ENCODE peak calls at places on chromosome 15, in ten cellular contexts. A is GM18507; W is endothelial cell; Z is GM13976; R is GDM1; K is activated CD4-positive, alpha-beta T cell treated with anti-CD3 and anti-CD28 coated beads, Interleukin-2, amount 50 U/mL, for 24 hours; S is CD4-positive, CD25-positive, alpha-beta regulatory T cell; V is amygdala; B is AG10803; U is cardiac muscle cell. P is an unnamed sample.

GRCh38 chr15:70235347-70235746 is 137.6 kb upstream of the TLE3 start:
- DNase-seq in A (no peak), W (no peak), Z (no peak), R (no peak), K (no peak), S (no peak), V (no peak), B (peak), U (no peak), P (no peak)

GRCh38 chr15:42151736-42152135 is 4.7 kb downstream of the PLA2G4F start:
- DNase-seq in A (no peak), W (no peak), Z (no peak), R (no peak), K (no peak), S (no peak), V (no peak), B (no peak), U (peak), P (no peak)

GRCh38 chr15:39720721-39721611 is 61.7 kb downstream of the FSIP1 start:
- DNase-seq in A (no peak), W (no peak), Z (no peak), R (peak), K (no peak), S (no peak), V (no peak), B (peak), U (peak), P (no peak)

GRCh38 chr15:37122703-37123102 is 22.4 kb upstream of the MEIS2 start:
- DNase-seq in A (no peak), W (no peak), Z (no peak), R (no peak), K (no peak), S (no peak), V (no peak), B (peak), U (peak), P (no peak)

GRCh38 chr15:65783872-65784271 is 8.2 kb downstream of the DENND4A start:
- DNase-seq in A (no peak), W (no peak), Z (no peak), R (no peak), K (no peak), S (no peak), V (no peak), B (no peak), U (no peak), P (no peak)

GRCh38 chr15:41914406-41914805 is 20.6 kb upstream of the SPTBN5 start:
- DNase-seq in A (no peak), W (no peak), Z (no peak), R (no peak), K (no peak), S (no peak), V (no peak), B (no peak), U (no peak), P (no peak)

GRCh38 chr15:39172380-39173281 is 408.2 kb upstream of the THBS1 start:
- DNase-seq in A (no peak), W (no peak), Z (no peak), R (no peak), K (no peak), S (no peak), V (no peak), B (peak), U (peak), P (no peak)

GRCh38 chr15:91537868-91538267 is 315.6 kb upstream of the SLCO3A1 start:
- DNase-seq in A (no peak), W (no peak), Z (no peak), R (no peak), K (no peak), S (no peak), V (no peak), B (no peak), U (no peak), P (no peak)

GRCh38 chr15:27064080-27064479 is 93.1 kb downstream of the GABRG3 start:
- DNase-seq in A (no peak), W (no peak), Z (no peak), R (no peak), K (no peak), S (no peak), V (no peak), B (no peak), U (no peak), P (no peak)

GRCh38 chr15:99029358-99029871 is 21.8 kb upstream of the PGPEP1L start:
- DNase-seq in A (no peak), W (no peak), Z (no peak), R (no peak), K (no peak), S (no peak), V (no peak), B (no peak), U (no peak), P (no peak)

GRCh38 chr15:58918239-58918638 is 15.2 kb downstream of the SLTM start:
- DNase-seq in A (no peak), W (no peak), Z (no peak), R (no peak), K (no peak), S (no peak), V (no peak), B (no peak), U (peak), P (no peak)

GRCh38 chr15:36863551-36863950 is 236.8 kb downstream of the MEIS2 start:
- DNase-seq in A (no peak), W (no peak), Z (no peak), R (no peak), K (no peak), S (no peak), V (no peak), B (no peak), U (peak), P (no peak)

GRCh38 chr15:87619161-87619960 is 637.2 kb downstream of the NTRK3 start:
- DNase-seq in A (no peak), W (no peak), Z (no peak), R (no peak), K (no peak), S (no peak), V (no peak), B (peak), U (peak), P (no peak)

GRCh38 chr15:46786886-46787285 is 930.4 kb upstream of the SEMA6D start:
- DNase-seq in A (no peak), W (no peak), Z (no peak), R (no peak), K (no peak), S (no peak), V (no peak), B (no peak), U (no peak), P (no peak)

GRCh38 chr15:65930134-65930533 is 60.8 kb downstream of the RAB11A start:
- DNase-seq in A (no peak), W (no peak), Z (no peak), R (no peak), K (no peak), S (no peak), V (no peak), B (no peak), U (no peak), P (no peak)

GRCh38 chr15:47294765-47295259 is 422.5 kb upstream of the SEMA6D start:
- DNase-seq in A (no peak), W (no peak), Z (no peak), R (no peak), K (no peak), S (no peak), V (no peak), B (no peak), U (peak), P (no peak)

GRCh38 chr15:52097176-52097575 is 15.4 kb downstream of the BCL2L10 start:
- DNase-seq in A (no peak), W (no peak), Z (no peak), R (no peak), K (no peak), S (no peak), V (no peak), B (no peak), U (peak), P (no peak)

GRCh38 chr15:60660290-60661051 is 181.5 kb upstream of the ICE2 start:
- DNase-seq in A (peak), W (no peak), Z (peak), R (no peak), K (no peak), S (no peak), V (no peak), B (peak), U (peak), P (no peak)

GRCh38 chr15:27872355-27872754 is 226.8 kb downstream of the OCA2 start:
- DNase-seq in A (no peak), W (no peak), Z (no peak), R (no peak), K (no peak), S (no peak), V (no peak), B (no peak), U (no peak), P (no peak)

GRCh38 chr15:77484994-77485393 is 64.3 kb downstream of the HMG20A start:
- DNase-seq in A (no peak), W (no peak), Z (no peak), R (no peak), K (no peak), S (no peak), V (no peak), B (no peak), U (no peak), P (no peak)

P was measured in mucosa of descending colon.